ENCODE peak calls at places on chromosomes 4 and X, in eight cellular contexts. U, I, P, L, H, T, Q and A are unnamed samples.
A peak's percentile ranks its signal among the peaks of the same experiment; 100 is the strongest.

GRCh38 chr4:53706422-53707032 is 115.2 kb upstream of the LNX1 start:
- DNase-seq in H (no peak), T (peak; percentile 83), U (peak; percentile 62), P (no peak), Q (no peak), L (peak; percentile 77), I (peak; percentile 49), A (peak; percentile 76)

GRCh38 chr4:13601060-13601459 is 26.5 kb downstream of the BOD1L1 start:
- DNase-seq in U (no peak), T (no peak), P (no peak), H (no peak), Q (no peak), L (no peak), I (peak; percentile 44), A (no peak)

GRCh38 chrX:68834371-68835103 is 5.7 kb downstream of the EFNB1 start:
- DNase-seq in H (no peak), P (no peak), Q (no peak), T (no peak), I (no peak), U (no peak), L (no peak), A (peak; percentile 18)

GRCh38 chr4:145936142-145937020 is 2.2 kb downstream of the ZNF827 start:
- DNase-seq in I (peak; percentile 72), T (peak; percentile 68), U (peak; percentile 55), H (peak; percentile 78), L (peak; percentile 68), P (peak; percentile 45), Q (no peak), A (peak; percentile 70)

GRCh38 chrX:38018734-38019410 is 12.5 kb downstream of the SYTL5 start:
- DNase-seq in U (no peak), Q (no peak), H (no peak), L (no peak), T (peak; percentile 6), P (no peak), I (no peak), A (no peak)

GRCh38 chr4:79413032-79413431 is 5.0 kb upstream of the GK2 start:
- DNase-seq in I (no peak), T (no peak), U (no peak), Q (no peak), L (no peak), H (no peak), P (no peak), A (no peak)

GRCh38 chrX:138775501-138775900 is 64.0 kb upstream of the FGF13 start:
- DNase-seq in U (peak; percentile 23), L (peak; percentile 24), T (peak; percentile 55), P (no peak), Q (no peak), H (no peak), I (no peak), A (peak; percentile 55)

GRCh38 chr4:41176357-41176756 is 38.0 kb downstream of the APBB2 start:
- DNase-seq in U (no peak), I (no peak), H (no peak), P (no peak), L (peak; percentile 76), T (peak; percentile 74), Q (no peak), A (no peak)

GRCh38 chr4:54439831-54440243 is 210.7 kb downstream of the PDGFRA start:
- DNase-seq in P (no peak), T (peak; percentile 69), Q (no peak), H (peak; percentile 43), U (no peak), L (peak; percentile 38), I (no peak), A (peak; percentile 9)

GRCh38 chrX:108091266-108091877 is at the start of the genes ATG4A and PSMD10:
- DNase-seq in L (peak; percentile 96), H (peak; percentile 92), U (peak; percentile 92), P (peak; percentile 93), T (peak; percentile 93), Q (peak; percentile 80), I (peak; percentile 80), A (peak; percentile 96)

DNA sequence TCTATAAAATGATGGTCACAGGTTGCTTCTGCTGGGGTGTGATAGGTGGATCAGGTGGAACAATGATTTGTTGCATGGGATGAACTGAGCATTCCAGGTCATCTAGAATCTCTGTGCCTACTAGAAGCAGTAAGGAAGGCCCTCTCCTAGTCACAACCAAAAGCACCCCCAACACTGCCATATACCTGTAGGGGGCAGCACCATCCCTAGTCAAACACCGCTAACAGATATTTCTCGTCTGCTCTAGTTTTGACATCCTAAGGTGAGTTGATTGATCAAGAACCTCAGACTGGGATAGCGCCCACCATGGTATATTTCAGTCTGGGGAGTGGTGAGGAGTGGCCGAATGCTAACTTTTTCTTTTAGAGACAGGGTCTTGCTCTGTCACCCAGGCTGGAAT is 160.2 kb downstream of the NHS start:
- DNase-seq in T (peak; percentile 54), U (no peak), I (no peak), H (no peak), L (peak; percentile 21), Q (no peak), P (peak; percentile 28), A (peak; percentile 78)
- TF ChIP-seq CTCF in T (peak; percentile 64), U (peak; percentile 30), I (peak; percentile 57), H (peak; percentile 31), L (peak; percentile 41), Q (peak; percentile 4), P (peak; percentile 57), A (peak; percentile 42)

GRCh38 chrX:73851014-73852009 is 288.3 kb downstream of the CHIC1 start:
- DNase-seq in P (no peak), L (peak; percentile 85), T (peak; percentile 95), H (no peak), I (no peak), U (no peak), Q (no peak), A (peak; percentile 95)

GRCh38 chrX:73849054-73849453 is 286.1 kb downstream of the CHIC1 start:
- DNase-seq in I (no peak), H (no peak), U (no peak), L (no peak), T (no peak), Q (no peak), P (no peak), A (no peak)

GRCh38 chrX:73852022-73852421 is 289.0 kb downstream of the CHIC1 start:
- DNase-seq in H (no peak), Q (no peak), U (no peak), I (no peak), T (no peak), L (no peak), P (no peak), A (no peak)

GRCh38 chrX:73847991-73848390 is 285.0 kb downstream of the CHIC1 start:
- DNase-seq in L (no peak), U (no peak), Q (no peak), I (no peak), T (no peak), H (no peak), P (no peak), A (no peak)

DNA sequence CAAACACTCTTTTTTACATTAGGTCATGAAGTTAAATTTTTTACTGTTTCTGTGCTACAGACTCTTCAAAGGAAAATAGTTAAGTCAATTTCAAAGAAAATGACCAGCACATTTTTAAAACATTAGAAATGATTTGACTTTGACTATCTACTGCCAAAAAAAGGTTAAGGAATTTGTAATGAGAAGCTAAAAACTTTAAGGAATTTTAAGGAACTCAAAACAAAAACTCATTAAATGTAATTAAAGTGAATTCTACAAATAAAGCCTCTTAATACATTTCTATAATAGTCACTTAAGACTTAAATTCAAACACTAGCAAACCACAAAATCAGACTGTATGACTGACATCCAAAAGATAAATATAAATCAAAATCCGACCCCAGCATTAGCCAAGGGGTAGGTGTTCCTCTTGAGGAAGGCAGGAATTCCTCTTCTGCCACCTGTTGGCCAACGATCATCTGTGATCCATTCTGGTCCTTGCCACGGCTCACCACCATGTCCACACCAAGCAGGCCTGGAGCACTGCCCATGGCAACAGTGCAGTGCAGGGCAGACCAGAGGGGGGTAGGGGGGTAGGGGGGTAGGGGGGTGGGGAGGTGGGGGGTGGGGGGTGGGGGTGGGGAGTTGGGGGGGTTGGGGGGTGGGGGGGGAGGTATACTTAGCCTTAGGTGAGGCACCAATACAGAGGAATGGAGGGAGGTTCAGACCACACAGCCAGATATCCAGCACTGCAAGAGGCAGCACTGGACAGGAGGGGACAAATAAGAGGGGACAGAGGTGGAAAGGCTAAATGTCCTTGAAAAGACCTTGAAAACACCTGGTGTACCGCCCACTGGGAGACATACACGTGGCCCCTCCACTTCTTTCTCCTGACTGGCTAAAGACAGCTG is 287.4 kb downstream of the CHIC1 start:
- DNase-seq in L (peak; percentile 24), H (no peak), P (no peak), Q (no peak), I (no peak), T (peak; percentile 42), U (peak; percentile 10), A (peak; percentile 64)
- TF ChIP-seq CTCF in L (peak; percentile 22), H (peak; percentile 16), P (peak; percentile 41), Q (no peak), I (peak; percentile 20), T (peak; percentile 37), U (peak; percentile 26), A (peak; percentile 48)

GRCh38 chrX:50075630-50076349 is 125.0 kb downstream of the AKAP4 start:
- DNase-seq in T (no peak), Q (no peak), L (no peak), P (no peak), H (no peak), I (no peak), U (no peak), A (no peak)

GRCh38 chrX:50082741-50083140 is 118.1 kb downstream of the AKAP4 start:
- DNase-seq in U (no peak), Q (no peak), H (no peak), L (no peak), I (no peak), T (no peak), P (no peak), A (no peak)

DNA sequence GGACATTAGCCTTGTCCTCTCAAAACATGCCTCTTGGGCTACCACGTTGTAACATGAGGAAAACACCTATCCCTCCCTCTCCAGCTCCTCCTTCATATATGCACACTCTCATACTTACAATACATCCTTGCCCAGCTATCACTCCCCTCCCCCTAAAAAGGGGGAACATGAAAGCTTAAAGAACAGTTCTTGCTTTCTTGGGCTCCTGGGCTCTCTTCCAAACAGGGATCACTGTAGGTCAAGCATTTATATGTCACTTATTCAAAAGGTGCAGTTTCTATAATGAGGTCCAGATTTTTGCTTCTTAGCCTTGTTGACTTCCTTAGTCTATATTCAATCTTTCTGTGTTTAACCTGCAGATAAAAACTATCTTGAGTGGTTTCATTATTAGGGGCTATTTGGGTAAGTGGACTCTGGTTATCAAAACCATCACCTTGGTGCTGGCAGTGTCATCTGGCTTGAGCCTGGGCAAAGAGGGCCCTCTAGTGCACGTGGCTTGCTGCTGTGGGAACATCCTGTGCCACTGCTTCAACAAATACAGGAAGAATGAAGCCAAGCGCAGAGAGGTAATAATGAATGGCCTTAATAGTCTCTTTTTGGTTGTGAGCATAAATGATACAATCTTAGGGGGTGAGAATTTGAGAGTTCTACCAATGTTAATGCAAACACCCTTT is 119.4 kb downstream of the AKAP4 start:
- DNase-seq in L (peak; percentile 19), H (no peak), Q (no peak), U (peak; percentile 27), I (no peak), T (peak; percentile 13), P (no peak), A (peak; percentile 23)
- TF ChIP-seq CTCF in L (peak; percentile 34), H (peak; percentile 37), Q (no peak), U (peak; percentile 52), I (peak; percentile 25), T (peak; percentile 12), P (peak; percentile 44), A (peak; percentile 8)

DNA sequence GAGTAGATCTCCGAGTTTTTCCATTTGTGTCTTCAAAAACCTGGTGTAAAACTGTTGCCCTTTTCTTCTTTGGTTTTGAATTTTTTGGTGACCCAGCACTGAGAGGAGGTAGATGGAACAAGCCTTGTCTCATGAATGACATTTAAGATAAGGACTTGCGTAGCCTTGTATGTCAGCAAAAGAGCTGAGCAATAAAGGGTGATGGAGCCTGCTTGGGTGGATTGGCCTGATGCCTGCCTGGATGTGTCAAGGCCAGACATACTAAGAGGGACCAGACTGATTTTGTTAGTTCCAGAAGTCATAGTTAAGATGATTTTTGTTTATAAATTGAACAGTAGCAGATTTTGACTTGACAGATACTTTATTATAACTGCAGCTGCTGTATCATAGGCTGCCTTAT is 134.9 kb downstream of the POLA1 start:
- DNase-seq in H (no peak), I (no peak), T (no peak), L (no peak), P (no peak), U (no peak), Q (no peak), A (no peak)
- TF ChIP-seq CTCF in H (no peak), I (no peak), T (no peak), L (no peak), P (no peak), U (no peak), Q (no peak), A (no peak)